ENCODE peak calls at places on chromosomes 3 and 15, in ten cellular contexts. S, M, D, K, J, L, I, B, A and G are unnamed samples.

GRCh38 chr3:157271283-157271882 is 111.4 kb upstream of the CCNL1 start:
- DNase-seq in S (no peak), K (no peak), I (no peak), B (no peak), M (no peak), D (no peak), A (no peak), J (peak; percentile 9), L (no peak), G (no peak)

GRCh38 chr3:60323651-60324050 is 927.6 kb downstream of the FHIT start:
- DNase-seq in K (no peak), I (no peak), M (no peak), B (no peak), A (no peak), J (no peak), S (peak; percentile 32), L (no peak), D (no peak), G (no peak)

GRCh38 chr3:62686486-62686885 is 188.7 kb downstream of the CADPS start:
- DNase-seq in J (no peak), M (no peak), K (no peak), S (no peak), A (no peak), D (no peak), I (no peak), B (no peak), L (no peak), G (no peak)

GRCh38 chr3:157134620-157135191 is 25.2 kb downstream of the CCNL1 start:
- DNase-seq in J (no peak), K (peak; percentile 63), D (no peak), L (no peak), I (peak; percentile 77), A (no peak), M (no peak), S (no peak), B (peak; percentile 94), G (no peak)

GRCh38 chr3:28915711-28916481 is 365.0 kb upstream of the RBMS3 start:
- DNase-seq in K (no peak), A (peak; percentile 91), S (peak; percentile 65), I (peak; percentile 55), L (peak; percentile 82), J (peak; percentile 36), M (peak; percentile 6), D (no peak), B (no peak), G (no peak)

GRCh38 chr3:190325923-190326322 is 3.7 kb upstream of the CLDN1 start:
- DNase-seq in I (no peak), S (no peak), D (no peak), L (no peak), M (no peak), A (peak; percentile 54), J (no peak), K (no peak), B (no peak), G (no peak)

GRCh38 chr3:9399746-9400145 is 2.3 kb downstream of the SETD5 start:
- DNase-seq in M (peak; percentile 78), D (no peak), A (peak; percentile 97), S (peak; percentile 92), K (peak; percentile 90), J (peak; percentile 63), I (peak; percentile 70), B (peak; percentile 76), L (peak; percentile 94), G (peak; percentile 70)

GRCh38 chr3:195258449-195259145 is 12.4 kb downstream of the XXYLT1 start:
- DNase-seq in A (no peak), D (peak; percentile 72), S (no peak), I (peak; percentile 47), M (no peak), L (no peak), J (no peak), K (no peak), B (no peak), G (peak; percentile 57)

GRCh38 chr15:69482686-69483256 is 30.2 kb downstream of the RPLP1 start:
- DNase-seq in J (no peak), M (no peak), A (no peak), D (no peak), I (no peak), S (no peak), B (peak; percentile 23), K (no peak), L (no peak), G (peak; percentile 16)

GRCh38 chr3:78562318-78562717 is 1205.5 kb downstream of the ROBO1 start:
- DNase-seq in S (no peak), A (no peak), L (no peak), K (no peak), M (no peak), B (no peak), J (no peak), I (no peak), D (no peak), G (no peak)

GRCh38 chr3:37500518-37500917 is 326.1 kb upstream of the LRRFIP2 start:
- DNase-seq in J (no peak), L (no peak), M (no peak), S (no peak), I (no peak), K (no peak), A (no peak), B (no peak), D (no peak), G (no peak)

GRCh38 chr3:134366928-134367352 is 7.3 kb downstream of the AMOTL2 start:
- DNase-seq in M (no peak), L (no peak), D (peak; percentile 67), K (peak; percentile 83), S (no peak), A (no peak), J (no peak), I (peak; percentile 42), B (peak; percentile 47), G (no peak)

GRCh38 chr3:134368751-134369105 is 5.5 kb downstream of the AMOTL2 start:
- DNase-seq in B (no peak), S (no peak), L (no peak), J (no peak), I (peak; percentile 32), K (peak; percentile 31), M (no peak), D (peak; percentile 21), A (no peak), G (peak; percentile 36)

GRCh38 chr3:134366221-134366927 is 7.9 kb downstream of the AMOTL2 start:
- DNase-seq in D (peak; percentile 54), J (no peak), A (no peak), I (peak; percentile 27), B (peak; percentile 15), M (no peak), S (no peak), L (no peak), K (peak; percentile 52), G (no peak)

GRCh38 chr3:134367869-134368750 is 6.1 kb downstream of the AMOTL2 start:
- DNase-seq in A (no peak), M (no peak), J (no peak), B (peak; percentile 28), K (peak; percentile 54), I (peak; percentile 32), S (no peak), L (no peak), D (peak; percentile 59), G (peak; percentile 39)

DNA sequence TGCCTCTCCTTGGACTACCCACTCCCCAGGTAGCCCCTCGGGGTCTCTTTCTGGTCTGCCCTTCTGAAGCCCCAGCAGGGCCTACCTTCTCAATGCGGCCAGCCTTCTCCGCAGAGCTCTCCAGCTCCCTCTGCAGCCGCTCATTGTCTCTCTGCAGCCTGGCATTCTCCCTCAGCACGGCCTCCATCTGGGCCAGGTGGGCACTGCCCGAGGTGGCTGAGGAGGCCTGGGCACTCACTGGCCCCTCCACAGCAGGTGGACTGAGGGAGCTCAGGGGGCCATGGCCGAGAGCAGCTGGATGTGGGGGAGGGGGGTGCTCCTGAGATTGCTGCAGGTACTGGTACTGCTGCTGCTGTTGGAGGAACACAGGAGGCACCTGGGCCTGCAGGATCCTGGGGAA is 6.8 kb downstream of the AMOTL2 start:
- DNase-seq in I (peak; percentile 45), M (no peak), S (no peak), B (peak; percentile 37), J (no peak), A (no peak), L (no peak), K (peak; percentile 53), D (peak; percentile 64), G (peak; percentile 57)
- TF ChIP-seq CTCF in I (no peak), M (no peak), S (peak; percentile 8), B (no peak), J (no peak), A (peak; percentile 7), L (peak; percentile 55), K (no peak), D (no peak), G (no peak)

DNA sequence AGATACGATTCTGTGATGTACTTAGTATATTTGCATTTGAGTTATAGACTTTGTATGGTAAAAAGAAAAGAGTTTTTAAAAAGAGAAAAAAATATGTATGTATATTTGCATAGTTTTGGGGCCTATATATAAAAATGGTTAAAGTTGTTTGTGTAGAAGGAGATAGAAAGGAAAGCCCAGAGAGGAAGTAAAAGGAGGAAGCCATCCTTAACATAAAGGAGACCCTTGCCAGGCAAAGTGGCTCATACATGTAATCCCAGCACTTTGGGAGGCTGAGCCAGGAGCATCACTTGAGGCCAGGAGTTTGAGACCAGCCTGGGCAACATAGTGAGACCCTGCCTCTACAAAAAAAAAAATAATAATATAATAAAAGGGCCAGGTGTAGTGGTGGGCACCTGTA is 8.4 kb downstream of the SNAP23 start:
- DNase-seq in K (no peak), I (no peak), L (no peak), J (no peak), D (no peak), B (no peak), S (no peak), M (no peak), A (no peak), G (no peak)
- H3K4me3 ChIP-seq in K (no peak overlapping the region), I (no peak overlapping the region), L (no peak overlapping the region), J (no peak overlapping the region), D (no peak overlapping the region), B (no peak overlapping the region), S (no peak overlapping the region), M (no peak overlapping the region), A (no peak overlapping the region), G (no peak overlapping the region)

DNA sequence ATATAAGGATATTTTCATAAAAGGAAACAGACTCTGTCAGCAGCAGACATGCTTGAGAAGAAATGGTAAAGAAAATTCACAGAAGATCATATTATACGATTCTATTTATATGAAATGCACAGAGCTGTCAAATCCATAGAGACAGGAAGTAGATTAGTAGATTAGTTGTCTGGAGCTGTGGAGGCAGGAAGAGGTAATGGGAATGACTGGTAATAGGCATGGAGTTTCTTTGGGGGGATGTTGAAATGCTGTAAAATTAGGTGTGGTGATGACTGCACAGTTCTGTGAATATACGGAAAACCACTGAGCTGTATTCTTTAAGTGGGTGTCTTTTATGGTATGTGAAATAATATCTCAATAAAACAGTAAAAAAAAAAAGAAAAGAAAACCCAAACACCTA is 35.3 kb downstream of the CEP152 start:
- DNase-seq in J (no peak), I (no peak), B (no peak), M (no peak), A (no peak), K (no peak), D (no peak), L (no peak), S (no peak), G (no peak)
- H3K36me3 ChIP-seq in J (peaks cover 45% of the 10 kb centered on the region), I (no peaks in the 10 kb centered on the region), B (no peaks in the 10 kb centered on the region), M (no peaks in the 10 kb centered on the region), A (peaks cover under 1% of the 10 kb centered on the region), K (peaks cover 3% of the 10 kb centered on the region), D (peaks cover 7% of the 10 kb centered on the region), L (no peaks in the 10 kb centered on the region), S (peaks cover 9% of the 10 kb centered on the region), G (peaks cover under 1% of the 10 kb centered on the region)

DNA sequence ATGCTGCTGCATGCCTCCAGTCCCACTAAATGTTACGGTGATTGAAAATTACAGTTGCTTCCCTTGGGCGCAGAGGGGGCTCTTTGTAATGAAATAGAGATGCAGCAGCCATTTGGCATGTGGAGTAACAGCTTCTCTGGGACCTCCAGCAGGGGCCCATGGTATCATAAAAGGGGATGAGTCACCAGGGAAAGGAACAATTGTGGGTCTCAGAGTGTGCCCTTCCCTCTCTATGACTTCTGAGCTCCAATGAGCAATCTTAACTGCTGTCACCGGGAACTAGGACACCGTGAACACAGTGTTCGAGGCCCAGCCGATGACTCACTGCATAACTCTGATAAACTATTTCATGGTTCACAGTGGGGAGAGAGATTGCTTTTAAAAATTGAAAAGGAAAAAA is 164.8 kb upstream of the NUDT16 start:
- DNase-seq in S (peak; percentile 6), I (peak; percentile 54), A (peak; percentile 50), D (no peak), K (no peak), B (no peak), L (peak; percentile 90), M (no peak), J (no peak), G (no peak)
- TF ChIP-seq CTCF in S (no peak), I (no peak), A (no peak), D (no peak), K (no peak), B (no peak), L (peak; percentile 51), M (no peak), J (no peak), G (no peak)